ENCODE peak calls at places on chromosomes 6 and 20, in five cellular contexts. I is skeletal muscle cell; F is iPS DF 19.7; H is cardiac fibroblast; B is stimulated activated naive B cell treated with anti-CD40 and anti-IgM and Interleukin-4, amounts not matched to agents 10 μg/mL and 1 μg/mL and 100 μg/mL, for 72 hours. P is an unnamed sample.

GRCh38 chr20:9301129-9302072 is 213.0 kb upstream of the LAMP5 start:
- DNase-seq in I (peak), B (no peak), F (no peak), H (peak), P (no peak)

GRCh38 chr6:32154514-32155161 is 697 bp downstream of the PPT2 start:
- DNase-seq in I (no peak), H (peak), B (peak), F (no peak), P (peak)

GRCh38 chr20:152131-152530 is 5.1 kb upstream of the DEFB127 start:
- DNase-seq in H (no peak), B (no peak), F (no peak), I (no peak), P (no peak)

GRCh38 chr20:19244291-19244690 is 31.8 kb downstream of the SLC24A3 start:
- DNase-seq in B (no peak), F (no peak), I (no peak), H (no peak), P (no peak)

GRCh38 chr20:63966944-63967322 is 2.8 kb downstream of the ZNF512B start:
- DNase-seq in B (no peak), F (no peak), I (no peak), H (no peak), P (no peak)

GRCh38 chr6:144036064-144036873 is 28.2 kb upstream of the PLAGL1 start:
- DNase-seq in B (no peak), F (no peak), H (peak), I (peak), P (peak)

GRCh38 chr20:37992802-37993538 is 40.3 kb downstream of the TTI1 start:
- DNase-seq in I (peak), F (no peak), B (no peak), H (peak), P (no peak)

GRCh38 chr6:106799008-106799952 is 169.9 kb downstream of the QRSL1 start:
- DNase-seq in I (peak), B (no peak), H (peak), F (no peak), P (peak)

GRCh38 chr6:152552616-152553209 is 84.4 kb downstream of the SYNE1 start:
- DNase-seq in I (peak), H (peak), F (peak), B (no peak), P (peak)

GRCh38 chr6:25007269-25007699 is 71.5 kb upstream of the RIPOR2 start:
- DNase-seq in I (no peak), H (no peak), B (no peak), F (no peak), P (no peak)

GRCh38 chr20:22630698-22631097 is 46.3 kb upstream of the FOXA2 start:
- DNase-seq in B (no peak), H (no peak), F (no peak), I (no peak), P (no peak)

GRCh38 chr6:47004458-47004857 is 37.7 kb downstream of the ADGRF1 start:
- DNase-seq in I (no peak), H (no peak), F (no peak), B (no peak), P (no peak)

GRCh38 chr20:59756241-59756640 is 151.9 kb downstream of the PHACTR3 start:
- DNase-seq in I (no peak), F (no peak), H (no peak), B (no peak), P (no peak)

GRCh38 chr6:113909224-113909856 is 52.2 kb downstream of the MARCKS start:
- DNase-seq in B (no peak), H (peak), F (peak), I (no peak), P (no peak)

GRCh38 chr20:38726849-38727601 is 2.7 kb downstream of the SLC32A1 start:
- DNase-seq in I (no peak), F (peak), B (peak), H (no peak), P (peak)

GRCh38 chr20:36454664-36455427 is 86.5 kb upstream of the MYL9 start:
- DNase-seq in F (no peak), H (no peak), I (no peak), B (no peak), P (peak)

GRCh38 chr20:58372836-58373235 is 16.2 kb upstream of the VAPB start:
- DNase-seq in B (no peak), F (no peak), H (no peak), I (no peak), P (peak)

GRCh38 chr6:39144804-39145203 is 29.8 kb upstream of the SAYSD1 start:
- DNase-seq in B (no peak), H (no peak), I (no peak), F (no peak), P (no peak)

GRCh38 chr6:31901415-31901952 is 402 bp downstream of the ZBTB12 start:
- DNase-seq in I (no peak), F (no peak), H (peak), B (peak), P (peak)

GRCh38 chr20:18001131-18001921 is 32.5 kb downstream of the MGME1 start:
- DNase-seq in H (peak), B (no peak), F (no peak), I (peak), P (no peak)

GRCh38 chr20:62552613-62553012 is 76.8 kb upstream of the GATA5 start:
- DNase-seq in H (no peak), F (no peak), B (no peak), I (no peak), P (no peak)

GRCh38 chr20:18090044-18090443 is 32.3 kb upstream of the OVOL2 start:
- DNase-seq in H (no peak), I (no peak), B (no peak), F (no peak), P (no peak)

GRCh38 chr6:16227605-16228004 is 10.8 kb upstream of the GMPR start:
- DNase-seq in F (no peak), H (no peak), I (no peak), B (no peak), P (no peak)

GRCh38 chr6:11685411-11686093 is 93.1 kb downstream of the ADTRP start:
- DNase-seq in I (no peak), H (no peak), B (no peak), F (no peak), P (no peak)

GRCh38 chr6:63573899-63574553 is 1.7 kb downstream of the LOC128125822 start:
- DNase-seq in B (no peak), F (no peak), I (no peak), H (peak), P (peak)

GRCh38 chr20:9172908-9173307 is 104.0 kb downstream of the PLCB4 start:
- DNase-seq in H (peak), F (no peak), B (no peak), I (no peak), P (no peak)

GRCh38 chr6:7701212-7701834 is 24.6 kb upstream of the BMP6 start:
- DNase-seq in I (no peak), H (no peak), F (no peak), B (no peak), P (no peak)

GRCh38 chr6:160357088-160357487 is 8.9 kb downstream of the SLC22A3 start:
- DNase-seq in I (no peak), B (no peak), H (no peak), F (no peak), P (no peak)

P was measured in ecto neural progenitor cell.